ENCODE peak calls at places on chromosomes 5 and 9, in ten cellular contexts. Y is activated CD4-positive, alpha-beta T cell treated with anti-CD3 and anti-CD28 coated beads, Interleukin-2, amount 10 ng/mL, durations not matched to agents 24 days and 14 days; Q is SHP77; R is H7; O is SW480; N is T-helper 1 cell; C is fibroblast of pulmonary artery; U is ELR; S is NCI-H226; K is NCI-H524. M is an unnamed sample.

GRCh38 chr5:39331993-39332392 is 32.3 kb downstream of the C9 start:
- DNase-seq in R (no peak), K (no peak), S (no peak), U (no peak), Q (no peak), C (no peak), N (no peak), O (no peak), Y (no peak), M (no peak)

GRCh38 chr9:27549196-27549737 is 19.7 kb upstream of the MOB3B start:
- DNase-seq in U (no peak), K (no peak), O (no peak), Y (no peak), S (no peak), C (peak; percentile 73), R (no peak), Q (no peak), N (no peak), M (no peak)

GRCh38 chr5:126855266-126855665 is 78.3 kb downstream of the LMNB1 start:
- DNase-seq in U (no peak), C (no peak), Y (peak; percentile 65), R (no peak), Q (no peak), S (no peak), K (no peak), N (peak; percentile 31), O (no peak), M (no peak)

GRCh38 chr5:105836906-105837305 is 1833.8 kb downstream of the EFNA5 start:
- DNase-seq in S (no peak), Q (no peak), U (no peak), Y (no peak), O (no peak), K (no peak), N (no peak), R (no peak), C (no peak), M (no peak)

GRCh38 chr9:91782711-91783214 is 167.3 kb downstream of the ROR2 start:
- DNase-seq in K (no peak), Q (no peak), N (no peak), O (no peak), R (no peak), S (no peak), Y (no peak), C (no peak), U (no peak), M (no peak)

GRCh38 chr5:93193756-93194155 is 387.3 kb downstream of the NR2F1-AS1 start:
- DNase-seq in R (no peak), Y (no peak), O (no peak), Q (no peak), C (peak; percentile 27), N (no peak), K (no peak), S (no peak), U (peak; percentile 19), M (no peak)

GRCh38 chr5:150138551-150139265 is 16.9 kb downstream of the PDGFRB start:
- DNase-seq in K (no peak), R (peak; percentile 84), N (no peak), S (peak; percentile 68), Q (no peak), C (peak; percentile 86), O (no peak), U (peak; percentile 87), Y (no peak), M (no peak)

GRCh38 chr5:180860273-180860886 is 696 bp downstream of the ZFP62 start:
- DNase-seq in S (peak; percentile 37), K (no peak), U (peak; percentile 62), Y (no peak), C (no peak), Q (no peak), N (peak; percentile 81), O (peak; percentile 93), R (peak; percentile 79), M (peak; percentile 78)

GRCh38 chr5:150140830-150141229 is 14.8 kb downstream of the PDGFRB start:
- DNase-seq in Q (no peak), S (no peak), N (no peak), C (peak; percentile 87), K (no peak), Y (no peak), O (no peak), R (no peak), U (peak; percentile 85), M (no peak)

M was measured in GM13976.